ENCODE peak calls at places on chromosome 5, in nine cellular contexts. I is PC-9; J is NCI-H774; G is fibroblast of pulmonary artery; K is stimulated activated CD8-positive, alpha-beta memory T cell treated with anti-CD3 and anti-CD28 coated beads, Interleukin-12 subunit alpha, Interleukin-12 subunit beta, amount 100 ng/mL, for 1 hour; H is cardiac fibroblast; M is HEK293T; D is endothelial cell; Y is GM13977. N is an unnamed sample.

GRCh38 chr5:50969207-50970145 is 303.0 kb downstream of the PARP8 start:
- DNase-seq in I (no peak), J (no peak), G (no peak), K (no peak), H (no peak), M (no peak), D (peak; percentile 39), Y (no peak), N (no peak)

GRCh38 chr5:6377121-6377520 is 1.2 kb downstream of the MED10 start:
- DNase-seq in I (no peak), J (no peak), G (peak; percentile 9), K (no peak), H (peak; percentile 13), M (no peak), D (no peak), Y (no peak), N (no peak)

GRCh38 chr5:142295084-142295758 is 29.6 kb downstream of the SPRY4 start:
- DNase-seq in I (no peak), J (no peak), G (peak; percentile 56), K (no peak), H (peak; percentile 51), M (no peak), D (peak; percentile 56), Y (no peak), N (no peak)

GRCh38 chr5:6734781-6735180 is 21.5 kb downstream of the TENT4A start:
- DNase-seq in I (no peak), J (no peak), G (no peak), K (no peak), H (no peak), M (no peak), D (no peak), Y (peak; percentile 61), N (no peak)

GRCh38 chr5:77133061-77133758 is 46.1 kb upstream of the ZBED3 start:
- DNase-seq in I (peak; percentile 56), J (no peak), G (peak; percentile 97), K (no peak), H (peak; percentile 94), M (no peak), D (no peak), Y (no peak), N (no peak)

GRCh38 chr5:77629553-77630245 is 8.8 kb downstream of the OTP start:
- DNase-seq in I (peak; percentile 14), J (peak; percentile 46), G (no peak), K (no peak), H (no peak), M (no peak), D (no peak), Y (peak; percentile 54), N (no peak)

GRCh38 chr5:109411627-109412026 is 1.9 kb upstream of the PJA2 start:
- DNase-seq in I (no peak), J (no peak), G (peak; percentile 94), K (no peak), H (peak; percentile 91), M (no peak), D (no peak), Y (no peak), N (no peak)

GRCh38 chr5:136629125-136629790 is 263.9 kb upstream of the TRPC7 start:
- DNase-seq in I (no peak), J (no peak), G (no peak), K (no peak), H (no peak), M (no peak), D (no peak), Y (no peak), N (peak; percentile 80)

GRCh38 chr5:146906803-146907202 is 28.2 kb upstream of the PPP2R2B start:
- DNase-seq in I (no peak), J (no peak), G (peak; percentile 39), K (no peak), H (peak; percentile 22), M (peak; percentile 13), D (peak; percentile 34), Y (no peak), N (peak; percentile 40)

N was measured in WERI-Rb-1.